ENCODE peak calls at places on chromosomes 6 and 20, in five cellular contexts. R is SK-MEL-5; F is stimulated activated naive CD8-positive, alpha-beta T cell treated with anti-CD3 and anti-CD28 coated beads, Interleukin-15, amount 100 ng/mL, for 72 hours; Z is naive thymus-derived CD8-positive, alpha-beta T cell; W is anterior cingulate cortex. S is an unnamed sample.

GRCh38 chr6:134964451-134965203 is 14.7 kb upstream of the ALDH8A1 start:
- DNase-seq in R (no peak), F (no peak), Z (no peak), W (no peak), S (no peak)

GRCh38 chr6:24949020-24949569 is 13.3 kb upstream of the RIPOR2 start:
- DNase-seq in R (no peak), F (peak; percentile 62), Z (peak; percentile 87), W (no peak), S (no peak)

GRCh38 chr20:24736844-24737211 is 212.2 kb upstream of the CST7 start:
- DNase-seq in R (no peak), F (no peak), Z (no peak), W (no peak), S (no peak)

GRCh38 chr20:41717464-41717863 is 99.3 kb upstream of the CHD6 start:
- DNase-seq in R (no peak), F (no peak), Z (no peak), W (no peak), S (no peak)

GRCh38 chr6:5598123-5598522 is 336.8 kb downstream of the FARS2 start:
- DNase-seq in R (no peak), F (no peak), Z (no peak), W (no peak), S (no peak)

GRCh38 chr6:137490506-137490905 is 3.7 kb downstream of the OLIG3 start:
- DNase-seq in R (no peak), F (no peak), Z (no peak), W (no peak), S (no peak)

GRCh38 chr20:48298851-48299484 is 513.7 kb upstream of the SULF2 start:
- DNase-seq in R (peak; percentile 36), F (no peak), Z (no peak), W (no peak), S (peak; percentile 76)

GRCh38 chr6:145042559-145042958 is 692.8 kb downstream of the EPM2A start:
- DNase-seq in R (peak; percentile 23), F (no peak), Z (no peak), W (no peak), S (no peak)

GRCh38 chr20:36153754-36154695 is 515 bp upstream of the EPB41L1 start:
- DNase-seq in R (peak; percentile 73), F (peak; percentile 20), Z (peak; percentile 71), W (peak; percentile 48), S (peak; percentile 74)

GRCh38 chr6:159910342-159910741 is 19.6 kb downstream of the MAS1 start:
- DNase-seq in R (no peak), F (no peak), Z (no peak), W (no peak), S (no peak)

GRCh38 chr6:150334790-150335783 is 33.7 kb upstream of the IYD start:
- DNase-seq in R (peak; percentile 69), F (peak; percentile 30), Z (no peak), W (no peak), S (peak; percentile 70)

GRCh38 chr6:89122625-89123024 is 4.8 kb upstream of the SRSF12 start:
- DNase-seq in R (peak; percentile 61), F (no peak), Z (no peak), W (no peak), S (peak; percentile 46)

GRCh38 chr6:154738561-154738961 is 5.3 kb downstream of the SCAF8 start:
- DNase-seq in R (no peak), F (no peak), Z (no peak), W (no peak), S (no peak)

GRCh38 chr6:117078624-117079023 is 186.7 kb upstream of the VGLL2 start:
- DNase-seq in R (no peak), F (no peak), Z (no peak), W (no peak), S (no peak)

GRCh38 chr20:64055893-64056638 is 6.6 kb upstream of the SOX18 start:
- DNase-seq in R (no peak), F (no peak), Z (no peak), W (no peak), S (no peak)